ENCODE peak calls at places on chromosome 7, in seven cellular contexts. C is A549, D is IMR-90, E is uterus, J is H1, W is heart left ventricle, F is ovary. B is an unnamed sample. For H3K4me1, the result is how much of the 10 kb centered on the place peaks cover.

GRCh38 chr7:44814956-44815355 is 18.5 kb downstream of the PPIA start:
- DNase-seq in C (peak), D (no peak), E (no peak), J (no peak), W (no peak), F (no peak), B (no peak)

GRCh38 chr7:84337386-84337785 is 142.8 kb upstream of the SEMA3A start:
- DNase-seq in C (no peak), D (peak), E (no peak), J (no peak), W (no peak), F (no peak), B (no peak)

GRCh38 chr7:36155811-36156361 is 2.8 kb downstream of the EEPD1 start:
- DNase-seq in C (no peak), D (peak), E (no peak), J (no peak), W (peak), F (peak), B (no peak)

GRCh38 chr7:23022258-23022745 is 8.4 kb upstream of the HYCC1 start:
- DNase-seq in C (no peak), D (peak), E (peak), J (no peak), W (no peak), F (no peak), B (no peak)

GRCh38 chr7:2270495-2270894 is 28.5 kb downstream of the NUDT1 start:
- DNase-seq in C (no peak), D (no peak), E (no peak), J (no peak), W (no peak), F (no peak), B (no peak)

GRCh38 chr7:44283381-44284211 is 41.8 kb downstream of the CAMK2B start:
- DNase-seq in C (no peak), D (no peak), E (peak), J (no peak), W (peak), F (peak), B (no peak)

GRCh38 chr7:76262683-76263402 is 39.6 kb upstream of the HSPB1 start:
- DNase-seq in C (peak), D (peak), E (no peak), J (peak), W (peak), F (no peak), B (no peak)

GRCh38 chr7:41097501-41097900 is 605.4 kb downstream of the INHBA start:
- DNase-seq in C (no peak), D (peak), E (no peak), J (no peak), W (no peak), F (no peak), B (no peak)

GRCh38 chr7:93889261-93889660 is 1.3 kb downstream of the TFPI2 start:
- DNase-seq in C (peak), D (peak), E (no peak), J (no peak), W (no peak), F (no peak), B (no peak)

GRCh38 chr7:138885383-138886147 is 87.6 kb upstream of the ATP6V0A4 start:
- DNase-seq in C (no peak), D (no peak), E (no peak), J (no peak), W (no peak), F (no peak), B (no peak)
- H3K27ac ChIP-seq in C (no peak), D (no peak), E (no peak), J (no peak), W (no peak), F (no peak), B (no peak)

GRCh38 chr7:9869566-9869965 is 1104.1 kb upstream of the PHF14 start:
- DNase-seq in C (no peak), D (no peak), E (no peak), J (no peak), W (no peak), F (no peak), B (no peak)
- H3K4me1 ChIP-seq in C (under half), D (under half), E (under half), J (under half), W (under half), F (under half), B (under half)

GRCh38 chr7:149856-150636 is 42.3 kb upstream of the FAM20C start:
- DNase-seq in C (no peak), D (no peak), E (no peak), J (no peak), W (peak), F (peak), B (no peak)

GRCh38 chr7:150811-151221 is 41.6 kb upstream of the FAM20C start:
- DNase-seq in C (no peak), D (no peak), E (peak), J (no peak), W (no peak), F (peak), B (no peak)

GRCh38 chr7:148543-148931 is 43.8 kb upstream of the FAM20C start:
- DNase-seq in C (no peak), D (no peak), E (no peak), J (no peak), W (no peak), F (no peak), B (no peak)

GRCh38 chr7:145863-146262 is 46.5 kb upstream of the FAM20C start:
- DNase-seq in C (no peak), D (no peak), E (no peak), J (no peak), W (no peak), F (no peak), B (no peak)

GRCh38 chr7:148932-149855 is 43.2 kb upstream of the FAM20C start:
- DNase-seq in C (peak), D (peak), E (peak), J (peak), W (peak), F (peak), B (peak)
- TF ChIP-seq POLR2A in C (peak), D (peak), E (peak), J (no peak), W (no peak), F (peak), B (peak)

DNA sequence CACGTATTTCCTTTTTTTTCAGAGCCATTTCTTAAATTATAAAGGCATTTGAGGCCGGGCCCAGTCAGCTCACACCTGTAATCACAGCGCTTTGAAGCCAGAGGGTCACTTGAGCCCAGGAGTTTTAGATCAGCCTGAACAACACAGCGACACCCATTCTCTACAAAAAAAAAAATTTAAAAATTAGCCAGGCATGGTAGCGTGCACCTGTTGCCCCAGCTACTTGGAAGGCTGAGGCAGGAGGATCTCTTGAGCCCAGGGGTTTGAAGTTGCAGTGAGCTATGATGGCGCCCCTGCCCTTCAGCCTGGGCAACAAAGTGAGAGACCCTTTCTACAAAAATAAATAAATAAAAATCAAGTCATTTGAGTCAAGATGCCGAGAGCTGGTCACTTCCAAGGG is 3.0 kb downstream of the TMEM130 start:
- DNase-seq in C (no peak), D (no peak), E (no peak), J (no peak), W (no peak), F (no peak), B (no peak)
- H3K27ac ChIP-seq in C (no peak), D (no peak), E (no peak), J (no peak), W (no peak), F (no peak), B (no peak)

DNA sequence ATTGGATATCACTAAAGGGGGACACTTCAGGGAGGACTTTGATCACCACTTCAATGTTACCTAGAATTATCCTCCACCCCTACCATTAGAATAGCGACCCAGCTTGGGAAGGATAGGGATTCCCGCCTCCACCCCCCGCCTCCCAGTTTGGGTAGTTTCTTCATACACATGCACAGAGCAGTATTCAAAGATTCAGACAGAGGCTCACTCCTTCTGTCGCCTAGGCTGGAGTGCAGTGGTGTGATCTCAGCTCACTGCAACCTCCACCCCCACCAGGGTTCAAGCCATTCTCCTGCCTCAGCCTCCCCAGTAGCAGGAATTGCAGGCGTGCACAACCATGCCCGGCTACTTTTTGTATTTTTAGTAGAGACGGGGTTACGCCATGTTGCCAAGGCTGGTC is 1166.1 kb downstream of the TYW1 start:
- DNase-seq in C (no peak), D (no peak), E (no peak), J (no peak), W (no peak), F (no peak), B (no peak)
- H3K4me1 ChIP-seq in C (under half), D (under half), E (under half), J (under half), W (under half), F (under half), B (under half)

GRCh38 chr7:30282735-30283134 is 1.7 kb upstream of the ZNRF2 start:
- DNase-seq in C (no peak), D (no peak), E (no peak), J (no peak), W (no peak), F (no peak), B (no peak)

GRCh38 chr7:30284298-30285066 is at the start of gene ZNRF2:
- DNase-seq in C (peak), D (peak), E (peak), J (peak), W (peak), F (peak), B (peak)

GRCh38 chr7:30286749-30287148 is 2.4 kb downstream of the ZNRF2 start:
- DNase-seq in C (no peak), D (no peak), E (no peak), J (no peak), W (no peak), F (no peak), B (no peak)

GRCh38 chr7:30285531-30286284 is 1.3 kb downstream of the ZNRF2 start:
- DNase-seq in C (peak), D (peak), E (peak), J (no peak), W (peak), F (peak), B (no peak)

DNA sequence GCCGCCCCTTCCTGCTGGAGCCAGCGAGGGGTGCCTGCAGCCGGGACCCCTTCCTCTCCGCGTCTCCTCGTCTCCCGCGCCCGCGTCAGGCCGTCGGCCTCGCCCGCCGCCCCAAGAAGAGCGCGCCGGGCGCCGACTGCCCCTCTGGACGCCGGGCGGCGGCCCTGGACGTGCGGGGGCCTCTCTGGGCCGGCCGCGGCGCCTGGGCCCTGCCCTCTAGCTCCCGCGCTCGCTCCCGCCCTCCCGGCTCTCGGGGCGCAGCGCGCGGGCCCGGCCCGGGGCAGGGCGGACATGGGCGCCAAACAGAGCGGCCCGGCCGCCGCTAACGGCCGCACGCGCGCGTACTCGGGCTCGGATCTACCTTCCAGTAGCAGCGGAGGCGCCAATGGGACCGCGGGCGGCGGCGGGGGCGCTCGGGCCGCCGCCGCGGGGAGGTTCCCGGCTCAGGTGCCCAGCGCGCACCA is 702 bp downstream of the ZNRF2 start:
- DNase-seq in C (no peak), D (peak), E (peak), J (no peak), W (no peak), F (peak), B (no peak)
- TF ChIP-seq POLR2A in C (no peak), D (no peak), E (no peak), J (no peak), W (no peak), F (no peak), B (no peak)

GRCh38 chr7:100380180-100380579 is 6.9 kb downstream of the PILRA start:
- DNase-seq in C (no peak), D (no peak), E (no peak), J (no peak), W (no peak), F (no peak), B (no peak)
- H3K27ac ChIP-seq in C (no peak), D (no peak), E (no peak), J (no peak), W (no peak), F (no peak), B (peak)

GRCh38 chr7:130907439-130907838 is 173.4 kb upstream of the KLF14 start:
- DNase-seq in C (no peak), D (no peak), E (no peak), J (no peak), W (no peak), F (no peak), B (no peak)

GRCh38 chr7:130910949-130911944 is 177.2 kb upstream of the KLF14 start:
- DNase-seq in C (peak), D (peak), E (no peak), J (no peak), W (no peak), F (no peak), B (no peak)

GRCh38 chr7:130908345-130909160 is 174.5 kb upstream of the KLF14 start:
- DNase-seq in C (no peak), D (peak), E (no peak), J (no peak), W (no peak), F (no peak), B (no peak)

GRCh38 chr7:130909881-130910672 is 176.1 kb upstream of the KLF14 start:
- DNase-seq in C (no peak), D (peak), E (no peak), J (no peak), W (no peak), F (no peak), B (no peak)

GRCh38 chr7:130909161-130909836 is 175.3 kb upstream of the KLF14 start:
- DNase-seq in C (no peak), D (no peak), E (no peak), J (no peak), W (no peak), F (no peak), B (no peak)
- H3K4me1 ChIP-seq in C (half or more), D (under half), E (under half), J (under half), W (half or more), F (under half), B (half or more)

GRCh38 chr7:151083071-151083823 is at the start of gene TMUB1:
- DNase-seq in C (peak), D (peak), E (peak), J (no peak), W (peak), F (peak), B (no peak)
- TF ChIP-seq POLR2A in C (peak), D (peak), E (peak), J (no peak), W (no peak), F (peak), B (no peak)